ENCODE peak calls at places on chromosomes 2 and 18, in ten cellular contexts. G is heart left ventricle, D is cardiac muscle cell, K is ovary, L is fibroblast of mammary gland, F is AG10803, U is GM20000, I is kidney, B is neural crest cell, P is coronary artery. E is an unnamed sample.

GRCh38 chr2:38465789-38466127 is 88.7 kb upstream of the ATL2 start:
- DNase-seq in G (no peak), D (peak), K (no peak), L (peak), F (peak), U (peak), I (no peak), B (no peak), P (no peak), E (no peak)

GRCh38 chr18:59737776-59738295 is 40.6 kb upstream of the CCBE1 start:
- DNase-seq in G (no peak), D (no peak), K (no peak), L (no peak), F (no peak), U (no peak), I (no peak), B (no peak), P (no peak), E (no peak)

GRCh38 chr2:118855451-118856279 is 8.2 kb upstream of the EN1 start:
- DNase-seq in G (peak), D (peak), K (peak), L (peak), F (peak), U (peak), I (peak), B (peak), P (no peak), E (peak)

GRCh38 chr18:80200171-80200931 is 47.0 kb downstream of the PARD6G start:
- DNase-seq in G (no peak), D (peak), K (no peak), L (no peak), F (peak), U (no peak), I (no peak), B (peak), P (no peak), E (no peak)

GRCh38 chr2:211512746-211513145 is 956.3 kb downstream of the CPS1 start:
- DNase-seq in G (no peak), D (no peak), K (no peak), L (no peak), F (no peak), U (no peak), I (no peak), B (no peak), P (no peak), E (no peak)

GRCh38 chr2:32632089-32632488 is 4.2 kb downstream of the TTC27 start:
- DNase-seq in G (no peak), D (peak), K (no peak), L (peak), F (peak), U (no peak), I (no peak), B (no peak), P (no peak), E (no peak)

GRCh38 chr2:62831729-62832128 is 126.2 kb downstream of the EHBP1 start:
- DNase-seq in G (no peak), D (no peak), K (no peak), L (no peak), F (no peak), U (peak), I (no peak), B (no peak), P (no peak), E (no peak)

GRCh38 chr2:20314562-20315521 is 35.8 kb downstream of the PUM2 start:
- DNase-seq in G (no peak), D (no peak), K (no peak), L (peak), F (no peak), U (no peak), I (no peak), B (no peak), P (no peak), E (no peak)

GRCh38 chr2:62195421-62196277 is at the start of gene B3GNT2:
- DNase-seq in G (peak), D (peak), K (peak), L (peak), F (peak), U (peak), I (peak), B (peak), P (peak), E (peak)

GRCh38 chr2:186059096-186059495 is 320.5 kb downstream of the FSIP2 start:
- DNase-seq in G (no peak), D (peak), K (no peak), L (peak), F (no peak), U (no peak), I (no peak), B (no peak), P (no peak), E (no peak)

GRCh38 chr2:9422321-9423099 is 818 bp downstream of the ITGB1BP1 start:
- DNase-seq in G (peak), D (no peak), K (peak), L (peak), F (peak), U (peak), I (peak), B (no peak), P (no peak), E (no peak)

GRCh38 chr18:25329783-25330182 is 22.2 kb downstream of the ZNF521 start:
- DNase-seq in G (no peak), D (no peak), K (no peak), L (no peak), F (no peak), U (no peak), I (no peak), B (no peak), P (no peak), E (no peak)

GRCh38 chr2:212249451-212249850 is 289.2 kb downstream of the ERBB4 start:
- DNase-seq in G (no peak), D (peak), K (no peak), L (peak), F (peak), U (no peak), I (no peak), B (no peak), P (no peak), E (no peak)

GRCh38 chr2:20796374-20796791 is 26.5 kb downstream of the LDAH start:
- DNase-seq in G (no peak), D (peak), K (no peak), L (peak), F (peak), U (no peak), I (no peak), B (no peak), P (no peak), E (no peak)

GRCh38 chr2:9364373-9364772 is 59.0 kb downstream of the ITGB1BP1 start:
- DNase-seq in G (no peak), D (no peak), K (no peak), L (no peak), F (no peak), U (no peak), I (no peak), B (no peak), P (no peak), E (no peak)

GRCh38 chr18:44246001-44246400 is 434.7 kb upstream of the SETBP1 start:
- DNase-seq in G (no peak), D (no peak), K (no peak), L (peak), F (no peak), U (no peak), I (no peak), B (no peak), P (no peak), E (no peak)

GRCh38 chr2:39948016-39948719 is 169.1 kb upstream of the THUMPD2 start:
- DNase-seq in G (no peak), D (peak), K (no peak), L (peak), F (peak), U (no peak), I (no peak), B (no peak), P (no peak), E (no peak)

GRCh38 chr2:33168425-33168824 is 221.7 kb downstream of the LTBP1 start:
- DNase-seq in G (no peak), D (no peak), K (no peak), L (no peak), F (no peak), U (no peak), I (no peak), B (no peak), P (no peak), E (no peak)

GRCh38 chr2:206481056-206481455 is 37.7 kb downstream of the ADAM23 start:
- DNase-seq in G (no peak), D (no peak), K (no peak), L (no peak), F (no peak), U (no peak), I (no peak), B (no peak), P (no peak), E (no peak)

GRCh38 chr2:188601927-188602326 is 310.3 kb downstream of the GULP1 start:
- DNase-seq in G (no peak), D (no peak), K (no peak), L (peak), F (peak), U (no peak), I (no peak), B (no peak), P (no peak), E (no peak)

GRCh38 chr2:224378087-224379085 is 23.5 kb downstream of the FAM124B start:
- DNase-seq in G (no peak), D (no peak), K (no peak), L (no peak), F (no peak), U (no peak), I (no peak), B (no peak), P (no peak), E (no peak)

GRCh38 chr2:117717072-117717471 is 97.4 kb upstream of the DDX18 start:
- DNase-seq in G (no peak), D (no peak), K (no peak), L (no peak), F (no peak), U (no peak), I (no peak), B (no peak), P (no peak), E (no peak)

GRCh38 chr2:62489702-62490101 is 16.3 kb downstream of the TMEM17 start:
- DNase-seq in G (no peak), D (no peak), K (no peak), L (no peak), F (no peak), U (no peak), I (no peak), B (no peak), P (no peak), E (no peak)

GRCh38 chr2:237025090-237025865 is 60.4 kb upstream of the COPS8 start:
- DNase-seq in G (no peak), D (peak), K (no peak), L (peak), F (peak), U (no peak), I (no peak), B (no peak), P (no peak), E (no peak)

GRCh38 chr2:217167531-217167930 is 307.7 kb upstream of the TNP1 start:
- DNase-seq in G (no peak), D (no peak), K (no peak), L (no peak), F (no peak), U (no peak), I (no peak), B (no peak), P (no peak), E (no peak)

GRCh38 chr18:48959921-48960920 is 9.5 kb upstream of the SMAD7 start:
- DNase-seq in G (no peak), D (peak), K (no peak), L (peak), F (peak), U (no peak), I (no peak), B (no peak), P (peak), E (no peak)

GRCh38 chr18:69951182-69951581 is 3.5 kb upstream of the CD226 start:
- DNase-seq in G (no peak), D (peak), K (no peak), L (no peak), F (peak), U (no peak), I (no peak), B (no peak), P (no peak), E (no peak)

GRCh38 chr2:71122917-71123316 is 7.1 kb downstream of the MCEE start:
- DNase-seq in G (no peak), D (no peak), K (no peak), L (peak), F (no peak), U (no peak), I (no peak), B (no peak), P (no peak), E (no peak)

GRCh38 chr2:218123986-218124385 is 1.8 kb upstream of the CXCR2 start:
- DNase-seq in G (no peak), D (no peak), K (no peak), L (no peak), F (no peak), U (no peak), I (no peak), B (no peak), P (no peak), E (no peak)

GRCh38 chr18:63578357-63578958 is 8.7 kb upstream of the SERPINB13 start:
- DNase-seq in G (no peak), D (peak), K (no peak), L (peak), F (peak), U (peak), I (no peak), B (peak), P (no peak), E (no peak)

GRCh38 chr2:225735844-225736243 is 336.3 kb downstream of the NYAP2 start:
- DNase-seq in G (no peak), D (peak), K (no peak), L (peak), F (peak), U (no peak), I (no peak), B (no peak), P (no peak), E (no peak)

GRCh38 chr2:13193075-13193474 is 476.3 kb downstream of the TRIB2 start:
- DNase-seq in G (no peak), D (no peak), K (no peak), L (peak), F (no peak), U (no peak), I (no peak), B (no peak), P (no peak), E (no peak)

GRCh38 chr2:131413148-131413747 is 49.3 kb upstream of the RAB6D start:
- DNase-seq in G (no peak), D (peak), K (no peak), L (peak), F (peak), U (peak), I (no peak), B (peak), P (no peak), E (no peak)

DNA sequence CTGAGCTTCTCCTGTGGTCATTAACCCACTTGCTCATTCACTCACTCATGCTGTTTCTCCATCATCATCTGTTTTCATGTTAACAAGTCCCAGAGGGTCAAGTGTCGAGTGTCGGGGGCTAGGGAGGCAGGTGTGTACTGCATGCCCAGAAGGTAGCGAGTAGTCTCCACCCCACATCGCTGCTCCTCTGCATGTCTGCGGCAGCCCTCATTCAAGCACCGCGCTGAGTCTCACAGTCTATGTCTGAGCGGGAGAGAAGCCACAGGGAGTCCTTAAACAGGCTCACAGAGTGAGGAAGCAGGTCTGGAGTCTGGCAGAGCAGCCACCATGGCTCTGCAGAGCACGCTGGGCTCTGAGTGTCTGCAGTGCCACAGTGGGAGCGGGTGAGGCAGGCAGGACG is 121.3 kb upstream of the IL1R2 start:
- DNase-seq in G (no peak), D (no peak), K (no peak), L (no peak), F (no peak), U (no peak), I (no peak), B (no peak), P (no peak), E (no peak)
- TF ChIP-seq CTCF in G (no peak), D (no peak), K (no peak), L (no peak), F (no peak), U (no peak), I (no peak), B (no peak), P (no peak), E (no peak)

GRCh38 chr2:158095912-158096311 is 5.8 kb upstream of the UPP2 start:
- DNase-seq in G (no peak), D (no peak), K (no peak), L (no peak), F (no peak), U (no peak), I (no peak), B (no peak), P (no peak), E (no peak)
- TF ChIP-seq CTCF in G (no peak), D (no peak), K (no peak), L (no peak), F (no peak), U (no peak), I (no peak), B (no peak), P (no peak), E (no peak)

GRCh38 chr2:107663632-107664031 is 163.1 kb upstream of the RGPD4 start:
- DNase-seq in G (no peak), D (no peak), K (no peak), L (no peak), F (no peak), U (no peak), I (no peak), B (no peak), P (no peak), E (no peak)

DNA sequence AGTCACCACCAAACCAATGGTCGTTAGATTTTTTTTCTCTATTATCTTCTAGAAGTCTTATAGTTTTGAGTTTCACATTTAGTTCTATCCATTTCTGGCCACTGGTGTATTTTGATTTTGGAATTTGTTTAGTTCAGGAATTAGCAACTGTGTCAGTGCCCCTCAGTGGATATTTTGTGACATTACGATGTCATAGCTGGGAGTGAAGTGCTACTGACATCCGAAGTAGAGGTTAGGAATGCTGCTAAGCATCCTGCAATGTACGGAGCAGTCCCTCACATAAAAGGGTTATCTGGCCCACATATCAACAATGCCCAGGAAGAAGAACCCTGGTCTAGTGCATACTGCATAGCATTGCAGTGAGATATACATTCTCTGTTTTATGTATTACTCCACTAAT is 157.4 kb upstream of the RGPD4 start:
- DNase-seq in G (no peak), D (peak), K (no peak), L (peak), F (peak), U (no peak), I (no peak), B (no peak), P (no peak), E (no peak)
- TF ChIP-seq CTCF in G (peak), D (peak), K (no peak), L (peak), F (peak), U (no peak), I (peak), B (peak), P (no peak), E (peak)

GRCh38 chr2:25521126-25521525 is 152.3 kb downstream of the DTNB start:
- DNase-seq in G (no peak), D (no peak), K (no peak), L (peak), F (peak), U (no peak), I (no peak), B (no peak), P (no peak), E (no peak)
- TF ChIP-seq CTCF in G (no peak), D (no peak), K (no peak), L (no peak), F (no peak), U (no peak), I (no peak), B (no peak), P (no peak), E (no peak)

GRCh38 chr18:75045249-75045648 is 163.7 kb downstream of the PTGR3 start:
- DNase-seq in G (no peak), D (no peak), K (no peak), L (no peak), F (no peak), U (no peak), I (no peak), B (no peak), P (no peak), E (no peak)

GRCh38 chr18:75044296-75044695 is 164.6 kb downstream of the PTGR3 start:
- DNase-seq in G (no peak), D (no peak), K (no peak), L (no peak), F (no peak), U (no peak), I (no peak), B (no peak), P (no peak), E (no peak)

GRCh38 chr18:75043478-75043877 is 165.5 kb downstream of the PTGR3 start:
- DNase-seq in G (no peak), D (no peak), K (no peak), L (no peak), F (no peak), U (no peak), I (no peak), B (no peak), P (no peak), E (no peak)

GRCh38 chr18:75044791-75045190 is 164.1 kb downstream of the PTGR3 start:
- DNase-seq in G (no peak), D (no peak), K (no peak), L (no peak), F (no peak), U (no peak), I (no peak), B (no peak), P (no peak), E (no peak)

GRCh38 chr18:75041586-75041985 is 167.4 kb downstream of the PTGR3 start:
- DNase-seq in G (no peak), D (peak), K (no peak), L (peak), F (peak), U (no peak), I (no peak), B (no peak), P (no peak), E (no peak)
- TF ChIP-seq CTCF in G (peak), D (peak), K (no peak), L (peak), F (peak), U (no peak), I (peak), B (peak), P (no peak), E (peak)